ENCODE peak calls at places on chromosomes 5 and 9, in eight cellular contexts. T is adipocyte, V is left ventricle myocardium inferior, F is right lobe of liver, H is breast epithelium, L is endothelial cell of umbilical vein, P is heart right ventricle, X is fibroblast of lung. Y is an unnamed sample. For H3K4me1 and H3K9me3, the result is how much of the 10 kb centered on the place peaks cover.

GRCh38 chr5:75089137-75089536 is 36.8 kb upstream of the GCNT4 start:
- DNase-seq in X (no peak), P (no peak), V (no peak), T (no peak), L (no peak), F (no peak), H (no peak), Y (no peak)

GRCh38 chr5:88729476-88730182 is 153.4 kb downstream of the MEF2C start:
- DNase-seq in X (peak), V (peak), T (peak), F (no peak), L (peak), H (peak), P (no peak), Y (no peak)

GRCh38 chr9:136533775-136534157 is 12.1 kb downstream of the NOTCH1 start:
- DNase-seq in L (no peak), P (no peak), T (no peak), V (no peak), F (no peak), X (no peak), H (no peak), Y (no peak)

GRCh38 chr9:98227883-98228282 is 27.6 kb downstream of the TBC1D2 start:
- DNase-seq in T (no peak), H (no peak), F (peak), P (no peak), L (no peak), V (no peak), X (no peak), Y (peak)

GRCh38 chr5:67094476-67095300 is 101.9 kb downstream of the CD180 start:
- DNase-seq in V (no peak), T (peak), X (peak), H (no peak), L (peak), F (no peak), P (no peak), Y (no peak)

GRCh38 chr9:38423939-38424843 is at the start of gene IGFBPL1:
- DNase-seq in H (no peak), P (no peak), F (no peak), T (peak), X (no peak), V (no peak), L (peak), Y (no peak)

GRCh38 chr5:6488021-6488420 is 39.4 kb downstream of the UBE2QL1 start:
- DNase-seq in T (no peak), F (no peak), P (no peak), X (no peak), L (no peak), V (no peak), H (no peak), Y (no peak)

GRCh38 chr9:75146229-75146628 is 57.9 kb downstream of the OSTF1 start:
- DNase-seq in X (peak), F (no peak), V (no peak), T (peak), H (no peak), P (no peak), L (no peak), Y (no peak)

GRCh38 chr9:99601506-99601905 is 220.2 kb upstream of the NR4A3 start:
- DNase-seq in X (peak), P (no peak), V (no peak), L (peak), H (no peak), F (no peak), T (no peak), Y (no peak)

GRCh38 chr5:128212206-128212788 is 128.7 kb downstream of the SLC12A2 start:
- DNase-seq in P (no peak), L (no peak), V (no peak), H (no peak), T (no peak), F (no peak), X (no peak), Y (no peak)

GRCh38 chr9:127444921-127445850 is 6.0 kb downstream of the RPL12 start:
- DNase-seq in H (peak), X (peak), P (no peak), F (no peak), L (no peak), T (peak), V (no peak), Y (no peak)

GRCh38 chr5:107365355-107366109 is 305.2 kb downstream of the EFNA5 start:
- DNase-seq in V (no peak), T (no peak), F (no peak), L (peak), X (no peak), H (no peak), P (no peak), Y (no peak)

GRCh38 chr9:33850267-33850629 is 33.3 kb downstream of the UBE2R2 start:
- DNase-seq in H (no peak), T (no peak), X (no peak), F (no peak), L (no peak), V (no peak), P (no peak), Y (no peak)

GRCh38 chr9:33850677-33851076 is 33.7 kb downstream of the UBE2R2 start:
- DNase-seq in H (peak), F (no peak), V (no peak), L (no peak), T (no peak), P (no peak), X (no peak), Y (no peak)

GRCh38 chr9:33856247-33856646 is 39.3 kb downstream of the UBE2R2 start:
- DNase-seq in L (no peak), T (no peak), P (no peak), H (no peak), V (no peak), X (no peak), F (no peak), Y (no peak)

GRCh38 chr9:33852216-33852826 is 35.4 kb downstream of the UBE2R2 start:
- DNase-seq in F (peak), V (peak), L (peak), T (peak), X (peak), P (peak), H (peak), Y (peak)

GRCh38 chr9:33851301-33851700 is 34.3 kb downstream of the UBE2R2 start:
- DNase-seq in P (no peak), T (peak), F (no peak), V (no peak), L (peak), X (no peak), H (no peak), Y (no peak)
- H3K4me1 ChIP-seq in P (under half), T (under half), F (half or more), V (half or more), L (under half), X (under half), H (under half), Y (under half)

GRCh38 chr5:135535820-135536801 is at the start of gene NEUROG1:
- DNase-seq in H (no peak), P (no peak), L (no peak), T (no peak), F (no peak), X (no peak), V (no peak), Y (no peak)

GRCh38 chr5:135533794-135534193 is 2.0 kb downstream of the NEUROG1 start:
- DNase-seq in V (no peak), X (no peak), H (no peak), T (no peak), L (no peak), F (no peak), P (no peak), Y (no peak)

GRCh38 chr5:135535420-135535819 is 344 bp downstream of the NEUROG1 start:
- DNase-seq in H (no peak), V (no peak), X (no peak), L (no peak), F (no peak), T (no peak), P (no peak), Y (no peak)

GRCh38 chr5:135534609-135535419 is 950 bp downstream of the NEUROG1 start:
- DNase-seq in L (no peak), T (no peak), X (no peak), F (no peak), P (no peak), H (no peak), V (no peak), Y (no peak)

GRCh38 chr5:135533346-135533745 is 2.4 kb downstream of the NEUROG1 start:
- DNase-seq in V (no peak), L (no peak), F (no peak), X (no peak), H (no peak), P (no peak), T (no peak), Y (no peak)
- H3K9me3 ChIP-seq in V (under half), L (under half), F (under half), X (under half), H (under half), P (under half), T (under half), Y (under half)

GRCh38 chr9:117414906-117415583 is at the start of gene ASTN2:
- DNase-seq in X (no peak), V (no peak), H (no peak), F (peak), T (no peak), L (no peak), P (peak), Y (peak)

GRCh38 chr9:117413346-117414219 is 1.3 kb downstream of the ASTN2 start:
- DNase-seq in X (no peak), V (no peak), H (no peak), P (no peak), L (no peak), T (no peak), F (no peak), Y (peak)

GRCh38 chr9:117416856-117417255 is 2.0 kb upstream of the ASTN2 start:
- DNase-seq in H (no peak), F (no peak), V (no peak), P (no peak), X (no peak), T (no peak), L (no peak), Y (no peak)

GRCh38 chr9:117414220-117414905 is 494 bp downstream of the ASTN2 start:
- DNase-seq in X (no peak), P (peak), V (no peak), L (no peak), F (peak), T (peak), H (no peak), Y (peak)

GRCh38 chr9:117415584-117415937 is 704 bp upstream of the ASTN2 start:
- DNase-seq in V (no peak), H (no peak), L (no peak), X (no peak), F (no peak), P (no peak), T (no peak), Y (no peak)
- H3K4me1 ChIP-seq in V (under half), H (under half), L (under half), X (under half), F (under half), P (under half), T (under half), Y (under half)

GRCh38 chr9:114954986-114955623 is 24.7 kb upstream of the TNFSF8 start:
- DNase-seq in L (no peak), H (no peak), T (no peak), P (no peak), V (no peak), F (no peak), X (no peak), Y (no peak)

GRCh38 chr9:114957558-114957957 is 27.2 kb upstream of the TNFSF8 start:
- DNase-seq in P (no peak), T (no peak), X (no peak), V (no peak), H (no peak), F (no peak), L (no peak), Y (no peak)

GRCh38 chr9:114965565-114965964 is 35.2 kb upstream of the TNFSF8 start:
- DNase-seq in P (no peak), T (no peak), X (no peak), V (no peak), L (no peak), F (no peak), H (no peak), Y (no peak)

GRCh38 chr9:114958021-114958846 is 27.8 kb upstream of the TNFSF8 start:
- DNase-seq in L (no peak), H (no peak), T (no peak), F (peak), V (peak), P (peak), X (peak), Y (peak)

GRCh38 chr9:114960276-114960675 is 29.9 kb upstream of the TNFSF8 start:
- DNase-seq in V (no peak), H (no peak), T (no peak), F (no peak), P (no peak), L (no peak), X (no peak), Y (no peak)
- H3K9me3 ChIP-seq in V (under half), H (under half), T (under half), F (under half), P (under half), L (under half), X (under half), Y (under half)

DNA sequence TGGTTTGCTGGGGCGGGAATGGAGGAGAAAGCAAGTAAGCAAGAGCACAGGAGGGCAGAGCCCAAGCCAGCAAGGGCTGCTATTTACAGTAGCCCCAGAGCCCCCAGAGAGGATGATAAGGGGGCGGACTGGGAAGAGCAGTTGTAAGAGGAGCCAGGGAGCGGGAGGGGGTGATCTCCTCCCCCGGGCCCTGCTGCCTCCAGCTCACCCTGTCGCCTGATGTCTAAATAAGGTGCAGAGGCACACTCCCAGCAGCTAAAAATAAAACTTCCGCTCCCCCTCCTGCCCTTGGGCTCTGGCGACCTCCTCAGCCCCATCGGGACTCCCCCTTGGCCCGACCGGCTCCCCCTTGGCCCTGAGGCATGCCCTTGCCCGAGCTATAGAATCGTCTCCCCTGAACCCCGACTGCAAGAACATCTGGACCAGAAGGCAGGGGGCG is 14.4 kb upstream of the CCDC69 start:
- DNase-seq in X (no peak), F (no peak), L (no peak), T (no peak), P (peak), V (peak), H (no peak), Y (peak)
- H3K4me1 ChIP-seq in X (under half), F (under half), L (under half), T (under half), P (under half), V (under half), H (under half), Y (under half)

GRCh38 chr5:150945947-150946346 is 41.2 kb upstream of the ZNF300 start:
- DNase-seq in T (no peak), V (no peak), L (no peak), F (no peak), X (peak), H (no peak), P (no peak), Y (no peak)

GRCh38 chr5:150948539-150948938 is 43.8 kb upstream of the ZNF300 start:
- DNase-seq in V (no peak), T (no peak), L (no peak), P (no peak), H (no peak), X (no peak), F (no peak), Y (no peak)

GRCh38 chr5:150945501-150945900 is 40.7 kb upstream of the ZNF300 start:
- DNase-seq in T (no peak), P (no peak), X (peak), H (no peak), V (no peak), F (no peak), L (no peak), Y (no peak)

GRCh38 chr5:150946351-150946905 is 41.6 kb upstream of the ZNF300 start:
- DNase-seq in V (peak), X (peak), H (peak), L (peak), F (peak), T (no peak), P (peak), Y (peak)
- H3K9me3 ChIP-seq in V (half or more), X (under half), H (under half), L (under half), F (under half), T (half or more), P (under half), Y (under half)

GRCh38 chr5:8123559-8123958 is 254.6 kb downstream of the MTRR start:
- DNase-seq in X (no peak), H (no peak), F (no peak), L (no peak), T (no peak), P (no peak), V (no peak), Y (no peak)
- H3K4me1 ChIP-seq in X (under half), H (under half), F (under half), L (under half), T (under half), P (under half), V (under half), Y (under half)

Y was measured in aorta.